ENCODE peak calls at places on chromosome 20, in four cellular contexts. N, R, Y and Z are unnamed samples.

GRCh38 chr20:25136643-25137559 is 55.0 kb upstream of the VSX1 start:
- DNase-seq in N (peak; percentile 78), R (peak; percentile 87), Y (peak; percentile 38), Z (peak; percentile 93)

GRCh38 chr20:62825288-62825993 is 8.6 kb downstream of the COL9A3 start:
- DNase-seq in N (no peak), R (no peak), Y (no peak), Z (no peak)

GRCh38 chr20:8602389-8603116 is 466.3 kb upstream of the PLCB4 start:
- DNase-seq in N (no peak), R (peak; percentile 16), Y (no peak), Z (peak; percentile 20)

GRCh38 chr20:59835448-59836395 is 97.7 kb downstream of the SYCP2 start:
- DNase-seq in N (peak; percentile 91), R (peak; percentile 5), Y (no peak), Z (peak; percentile 38)

GRCh38 chr20:1490643-1491042 is 577 bp downstream of the SIRPB2 start:
- DNase-seq in N (no peak), R (no peak), Y (no peak), Z (no peak)

GRCh38 chr20:61696181-61696735 is 369.4 kb downstream of the TAF4 start:
- DNase-seq in N (no peak), R (no peak), Y (no peak), Z (no peak)

GRCh38 chr20:24862606-24863005 is 86.5 kb upstream of the CST7 start:
- DNase-seq in N (no peak), R (no peak), Y (no peak), Z (no peak)

GRCh38 chr20:34570859-34571306 is 12.4 kb downstream of the MAP1LC3A start:
- DNase-seq in N (peak; percentile 4), R (peak; percentile 81), Y (no peak), Z (peak; percentile 86)

GRCh38 chr20:63740501-63741353 is 1.2 kb downstream of the SLC2A4RG start:
- DNase-seq in N (peak; percentile 84), R (peak; percentile 86), Y (peak; percentile 48), Z (peak; percentile 84)

GRCh38 chr20:7432612-7433011 is 507.6 kb downstream of the HAO1 start:
- DNase-seq in N (peak; percentile 1), R (no peak), Y (no peak), Z (no peak)

GRCh38 chr20:50762045-50762422 is 30.7 kb downstream of the PARD6B start:
- DNase-seq in N (no peak), R (peak; percentile 36), Y (no peak), Z (no peak)

GRCh38 chr20:48702388-48703041 is 125.3 kb downstream of the PREX1 start:
- DNase-seq in N (no peak), R (no peak), Y (no peak), Z (no peak)

GRCh38 chr20:8932192-8933150 is 136.4 kb upstream of the PLCB4 start:
- DNase-seq in N (peak; percentile 66), R (peak; percentile 67), Y (no peak), Z (peak; percentile 69)

GRCh38 chr20:32893878-32894483 is 35.3 kb downstream of the EFCAB8 start:
- DNase-seq in N (peak; percentile 6), R (peak; percentile 16), Y (no peak), Z (no peak)

GRCh38 chr20:56429496-56429895 is 17.4 kb downstream of the CASS4 start:
- DNase-seq in N (no peak), R (peak; percentile 94), Y (no peak), Z (no peak)

GRCh38 chr20:39109933-39110818 is 148.0 kb downstream of the DHX35 start:
- DNase-seq in N (no peak), R (no peak), Y (no peak), Z (no peak)

GRCh38 chr20:34891166-34892062 is 15.0 kb downstream of the ACSS2 start:
- DNase-seq in N (peak; percentile 88), R (peak; percentile 88), Y (peak; percentile 64), Z (peak; percentile 73)

GRCh38 chr20:62449951-62450815 is 22.8 kb upstream of the RBBP8NL start:
- DNase-seq in N (peak; percentile 32), R (no peak), Y (no peak), Z (no peak)

GRCh38 chr20:33812673-33813462 is 1.7 kb downstream of the CHMP4B start:
- DNase-seq in N (peak; percentile 28), R (no peak), Y (no peak), Z (no peak)

GRCh38 chr20:58538752-58539151 is 23.6 kb upstream of the APCDD1L start:
- DNase-seq in N (peak; percentile 76), R (peak; percentile 78), Y (no peak), Z (peak; percentile 84)

GRCh38 chr20:59165794-59166709 is 2.4 kb downstream of the ZNF831 start:
- DNase-seq in N (no peak), R (no peak), Y (no peak), Z (no peak)

GRCh38 chr20:47353697-47354387 is 2.7 kb downstream of the ZMYND8 start:
- DNase-seq in N (no peak), R (no peak), Y (no peak), Z (peak; percentile 57)

GRCh38 chr20:47354710-47355488 is 1.6 kb downstream of the ZMYND8 start:
- DNase-seq in N (peak; percentile 70), R (peak; percentile 71), Y (no peak), Z (no peak)

GRCh38 chr20:47353224-47353696 is 3.2 kb downstream of the ZMYND8 start:
- DNase-seq in N (no peak), R (no peak), Y (no peak), Z (no peak)

GRCh38 chr20:47355489-47356219 is 845 bp downstream of the ZMYND8 start:
- DNase-seq in N (no peak), R (no peak), Y (no peak), Z (no peak)

DNA sequence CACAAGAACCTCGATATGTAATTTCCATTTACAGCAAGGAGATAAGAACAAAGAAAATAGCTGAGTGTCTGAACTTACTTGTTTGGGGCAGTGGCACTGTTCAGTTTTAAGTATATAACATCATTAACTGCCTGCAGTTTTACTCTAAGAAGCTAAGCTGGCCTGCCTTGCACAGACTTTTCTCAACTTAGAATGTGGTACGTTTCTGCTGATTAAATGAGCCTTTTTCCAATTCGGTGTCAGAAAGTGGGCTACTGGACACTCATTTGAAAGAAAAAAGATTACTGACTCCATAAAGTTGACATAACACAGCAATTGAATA is 2.1 kb downstream of the ZMYND8 start:
- DNase-seq in N (no peak), R (no peak), Y (no peak), Z (no peak)
- H2AFZ ChIP-seq in N (no peak overlapping the region), R (no peak overlapping the region), Y (no peak overlapping the region), Z (no peak overlapping the region)

GRCh38 chr20:52454660-52455059 is 263.1 kb upstream of the ZFP64 start:
- DNase-seq in N (no peak), R (peak; percentile 80), Y (no peak), Z (peak; percentile 90)
- H2AFZ ChIP-seq in N (no peak overlapping the region), R (peak overlapping the region; percentile 84), Y (no peak overlapping the region), Z (no peak overlapping the region)

DNA sequence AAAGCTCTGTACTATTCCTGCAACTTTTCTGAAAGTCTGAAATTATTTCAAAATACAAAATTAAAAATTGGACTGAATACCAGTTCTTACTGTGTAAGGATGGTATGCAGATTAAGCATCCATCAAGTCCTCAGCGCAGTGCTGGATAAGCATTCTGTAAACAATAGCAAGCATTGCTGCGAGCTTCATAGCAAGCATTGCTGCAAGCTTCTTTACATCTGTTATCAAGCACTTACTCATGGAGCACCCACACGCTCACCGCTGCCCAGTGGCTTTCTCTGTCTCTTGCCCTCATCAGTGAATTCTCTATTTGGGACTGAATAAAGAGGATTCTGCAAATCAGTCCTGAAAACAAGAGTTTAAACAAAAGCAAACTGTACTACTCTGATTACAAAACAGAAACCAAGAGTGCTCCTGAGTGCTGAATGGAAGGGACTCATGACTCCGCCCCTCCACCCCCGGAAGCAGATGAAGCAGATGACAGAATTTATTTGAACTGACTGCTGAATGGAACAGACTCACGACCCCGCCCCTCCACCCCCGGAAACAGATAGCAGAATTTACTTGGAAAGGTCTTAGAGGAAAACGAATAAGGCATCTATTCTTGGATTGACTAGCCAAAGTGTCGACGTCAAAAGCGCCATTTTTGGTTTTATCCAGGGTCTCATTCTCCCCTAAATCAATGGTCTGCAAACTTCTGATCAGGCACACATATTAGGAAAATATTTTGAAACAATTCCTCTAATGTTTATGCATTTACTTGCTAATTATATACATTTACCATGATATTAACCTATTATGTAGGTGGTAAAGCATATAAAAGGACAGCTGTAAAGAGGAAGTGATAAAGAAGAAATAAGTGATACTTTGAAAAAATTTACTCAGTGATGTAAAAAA is 22.1 kb upstream of the EYA2 start:
- DNase-seq in N (no peak), R (peak; percentile 72), Y (peak; percentile 13), Z (peak; percentile 42)
- H2AFZ ChIP-seq in N (no peak overlapping the region), R (peak overlapping the region; percentile 89), Y (peak overlapping the region; percentile 19), Z (peak overlapping the region; percentile 69)

GRCh38 chr20:3889489-3890409 is 562 bp downstream of the PANK2 start:
- DNase-seq in N (peak; percentile 27), R (no peak), Y (no peak), Z (peak; percentile 23)

GRCh38 chr20:3890410-3890751 is 1.2 kb downstream of the PANK2 start:
- DNase-seq in N (peak; percentile 51), R (peak; percentile 56), Y (no peak), Z (peak; percentile 63)

GRCh38 chr20:3885711-3886110 is 3.5 kb upstream of the PANK2 start:
- DNase-seq in N (no peak), R (no peak), Y (no peak), Z (no peak)

GRCh38 chr20:3888622-3889488 is at the start of gene PANK2:
- DNase-seq in N (peak; percentile 100), R (peak; percentile 98), Y (peak; percentile 99), Z (peak; percentile 99)

GRCh38 chr20:3887870-3888614 is 1.1 kb upstream of the PANK2 start:
- DNase-seq in N (peak; percentile 42), R (no peak), Y (peak; percentile 26), Z (peak; percentile 37)
- H2AFZ ChIP-seq in N (peak overlapping the region; percentile 94), R (peak overlapping the region; percentile 93), Y (no peak overlapping the region), Z (no peak overlapping the region)

DNA sequence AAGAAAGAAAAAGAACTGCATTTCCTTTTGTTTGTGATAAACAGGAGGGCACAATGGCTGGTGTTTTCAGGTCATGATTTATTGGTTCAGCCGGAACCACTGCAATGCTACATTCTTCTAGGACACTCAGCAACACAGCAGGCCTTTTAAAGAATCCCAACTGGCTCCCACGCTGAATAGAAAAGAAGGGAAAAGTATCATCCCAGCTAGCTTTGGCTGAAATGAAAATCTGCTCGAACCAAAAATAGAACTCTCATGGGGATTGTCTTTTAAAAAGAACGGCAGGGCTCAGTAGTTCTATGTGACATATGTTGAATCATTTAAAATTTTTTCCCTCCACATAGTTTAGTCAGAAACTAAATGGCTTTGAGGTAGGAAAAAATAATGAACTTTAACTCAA is 387.9 kb downstream of the BTBD3 start:
- DNase-seq in N (no peak), R (no peak), Y (no peak), Z (no peak)
- H2AFZ ChIP-seq in N (no peak overlapping the region), R (no peak overlapping the region), Y (no peak overlapping the region), Z (no peak overlapping the region)

GRCh38 chr20:54067606-54068174 is 2.7 kb downstream of the BCAS1 start:
- DNase-seq in N (peak; percentile 100), R (no peak), Y (peak; percentile 97), Z (no peak)
- H2AFZ ChIP-seq in N (peak overlapping the region; percentile 48), R (no peak overlapping the region), Y (no peak overlapping the region), Z (no peak overlapping the region)

GRCh38 chr20:17936791-17937687 is 31.6 kb downstream of the SNX5 start:
- DNase-seq in N (no peak), R (peak; percentile 81), Y (no peak), Z (peak; percentile 60)
- H2AFZ ChIP-seq in N (no peak overlapping the region), R (peak overlapping the region; percentile 6), Y (no peak overlapping the region), Z (no peak overlapping the region)

DNA sequence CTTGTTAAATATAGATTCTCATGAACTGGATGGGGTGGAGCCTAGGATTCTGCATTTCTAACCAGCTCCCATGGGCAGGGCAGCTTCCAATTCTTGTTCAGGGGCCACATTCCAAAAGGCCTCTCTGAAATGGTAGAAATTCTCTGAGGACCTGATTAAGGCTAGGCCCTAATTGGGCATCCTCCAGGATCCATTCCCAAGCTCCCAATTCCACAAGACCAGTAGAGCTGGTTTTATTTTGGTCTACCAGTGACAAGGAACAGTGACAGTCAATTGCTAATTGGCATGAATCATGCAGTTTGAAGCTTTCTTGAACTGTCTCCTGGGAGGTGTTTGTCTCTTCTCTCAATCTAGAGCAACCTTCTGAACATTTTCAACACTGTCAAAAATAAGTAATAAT is 3.0 kb downstream of the THBD start:
- DNase-seq in N (peak; percentile 49), R (no peak), Y (no peak), Z (no peak)
- H2AFZ ChIP-seq in N (no peak overlapping the region), R (no peak overlapping the region), Y (no peak overlapping the region), Z (no peak overlapping the region)